ENCODE peak calls at places on chromosome 22, in four cellular contexts. Z is fibroblast of the conjunctiva; O is mesenteric fat pad; R is activated T-cell treated with anti-CD3 and anti-CD28 coated beads, Interleukin-2, amount 50 U/mL, for 72 hours. L is an unnamed sample.

GRCh38 chr22:19354201-19354600 is 62.7 kb upstream of the CLTCL1 start:
- DNase-seq in Z (no peak), O (no peak), R (no peak), L (no peak)

GRCh38 chr22:27749597-27750225 is 51.8 kb downstream of the MN1 start:
- DNase-seq in Z (no peak), O (no peak), R (no peak), L (no peak)

GRCh38 chr22:24191381-24191841 is 10.1 kb downstream of the SUSD2 start:
- DNase-seq in Z (no peak), O (peak), R (no peak), L (no peak)

GRCh38 chr22:49885881-49886280 is 32.2 kb downstream of the ZBED4 start:
- DNase-seq in Z (no peak), O (peak), R (no peak), L (no peak)

GRCh38 chr22:27772370-27773235 is 29.0 kb downstream of the MN1 start:
- DNase-seq in Z (no peak), O (no peak), R (no peak), L (no peak)

GRCh38 chr22:46147061-46147460 is 3.3 kb upstream of the PPARA start:
- DNase-seq in Z (no peak), O (no peak), R (no peak), L (no peak)

GRCh38 chr22:20456064-20456721 is 18.6 kb upstream of the SCARF2 start:
- DNase-seq in Z (peak), O (no peak), R (peak), L (peak)

GRCh38 chr22:29873943-29874342 is 9.0 kb upstream of the MTMR3 start:
- DNase-seq in Z (no peak), O (no peak), R (no peak), L (no peak)

GRCh38 chr22:44709881-44710400 is 7.9 kb downstream of the PRR5 start:
- DNase-seq in Z (no peak), O (no peak), R (peak), L (no peak)

GRCh38 chr22:46706060-46706459 is 32.0 kb downstream of the CERK start:
- DNase-seq in Z (no peak), O (no peak), R (no peak), L (no peak)

GRCh38 chr22:29306175-29306829 is at the start of gene GAS2L1:
- DNase-seq in Z (peak), O (peak), R (peak), L (peak)

GRCh38 chr22:23376256-23376655 is 195.9 kb downstream of the BCR start:
- DNase-seq in Z (no peak), O (peak), R (peak), L (peak)

GRCh38 chr22:50045211-50046018 is 12.7 kb downstream of the TTLL8 start:
- DNase-seq in Z (no peak), O (peak), R (no peak), L (no peak)

GRCh38 chr22:19882446-19883381 is 28.0 kb upstream of the GNB1L start:
- DNase-seq in Z (no peak), O (peak), R (no peak), L (no peak)

GRCh38 chr22:44550666-44551491 is 52.8 kb upstream of the RTL6 start:
- DNase-seq in Z (peak), O (peak), R (peak), L (no peak)

GRCh38 chr22:26851125-26851524 is 193.7 kb downstream of the MIAT start:
- DNase-seq in Z (no peak), O (no peak), R (no peak), L (no peak)

GRCh38 chr22:30582051-30582450 is 7.6 kb upstream of the GAL3ST1 start:
- DNase-seq in Z (no peak), O (no peak), R (no peak), L (no peak)

GRCh38 chr22:38230108-38230825 is 28.5 kb downstream of the MAFF start:
- DNase-seq in Z (peak), O (no peak), R (peak), L (no peak)

GRCh38 chr22:45324186-45324775 is 14.5 kb downstream of the FAM118A start:
- DNase-seq in Z (no peak), O (no peak), R (no peak), L (no peak)

GRCh38 chr22:35140879-35141745 is 75.2 kb downstream of the ISX start:
- DNase-seq in Z (no peak), O (no peak), R (peak), L (no peak)

GRCh38 chr22:29198240-29198639 is 7.5 kb upstream of the EMID1 start:
- DNase-seq in Z (no peak), O (no peak), R (no peak), L (no peak)

GRCh38 chr22:40449676-40450035 is 79.3 kb downstream of the SGSM3 start:
- DNase-seq in Z (peak), O (no peak), R (no peak), L (no peak)

GRCh38 chr22:25172153-25172552 is 27.5 kb upstream of the CRYBB3 start:
- DNase-seq in Z (no peak), O (no peak), R (peak), L (no peak)

GRCh38 chr22:19146215-19146968 is 1.9 kb upstream of the ESS2 start:
- DNase-seq in Z (no peak), O (no peak), R (no peak), L (no peak)

L was measured in germinal center.